ENCODE peak calls at places on chromosomes 13 and 19, in nine cellular contexts. M is CD8-positive, alpha-beta memory T cell; L is lung; A is OCI-LY7; E is IMR-90; T is fibroblast of lung; X is CD8-positive, alpha-beta T cell; F is GM23338; H is effector memory CD4-positive, alpha-beta T cell. N is an unnamed sample.

GRCh38 chr13:66859078-66859477 is 371.1 kb downstream of the PCDH9 start:
- DNase-seq in M (no peak), L (no peak), A (no peak), E (peak; percentile 1), T (no peak), X (no peak), F (no peak), H (no peak), N (no peak)

GRCh38 chr13:98478134-98479129 is 98.5 kb downstream of the STK24 start:
- DNase-seq in M (no peak), L (no peak), A (peak; percentile 6), E (peak; percentile 36), T (peak; percentile 26), X (no peak), F (peak; percentile 74), H (peak; percentile 22), N (no peak)

GRCh38 chr19:57317503-57317902 is 2.8 kb upstream of the ZNF543 start:
- DNase-seq in M (no peak), L (no peak), A (no peak), E (no peak), T (no peak), X (no peak), F (peak; percentile 66), H (no peak), N (no peak)

GRCh38 chr19:33470686-33471085 is 50.9 kb downstream of the PEPD start:
- DNase-seq in M (no peak), L (no peak), A (no peak), E (no peak), T (no peak), X (peak; percentile 15), F (no peak), H (no peak), N (no peak)

GRCh38 chr19:53553159-53553558 is 15.2 kb downstream of the ZNF331 start:
- DNase-seq in M (no peak), L (no peak), A (no peak), E (peak; percentile 28), T (no peak), X (no peak), F (no peak), H (no peak), N (peak; percentile 28)

GRCh38 chr19:49858591-49858985 is 7.6 kb downstream of the PTOV1 start:
- DNase-seq in M (no peak), L (no peak), A (no peak), E (no peak), T (no peak), X (no peak), F (no peak), H (no peak), N (no peak)

GRCh38 chr13:38821753-38822551 is 135.1 kb downstream of the FREM2 start:
- DNase-seq in M (no peak), L (no peak), A (no peak), E (no peak), T (no peak), X (no peak), F (no peak), H (no peak), N (no peak)

GRCh38 chr13:21326155-21327030 is 132.7 kb downstream of the ZDHHC20 start:
- DNase-seq in M (no peak), L (no peak), A (no peak), E (peak; percentile 46), T (peak; percentile 24), X (peak; percentile 65), F (peak; percentile 98), H (no peak), N (no peak)

GRCh38 chr19:41442473-41443360 is at the start of gene ERICH4:
- DNase-seq in M (no peak), L (no peak), A (no peak), E (no peak), T (no peak), X (no peak), F (no peak), H (no peak), N (no peak)

DNA sequence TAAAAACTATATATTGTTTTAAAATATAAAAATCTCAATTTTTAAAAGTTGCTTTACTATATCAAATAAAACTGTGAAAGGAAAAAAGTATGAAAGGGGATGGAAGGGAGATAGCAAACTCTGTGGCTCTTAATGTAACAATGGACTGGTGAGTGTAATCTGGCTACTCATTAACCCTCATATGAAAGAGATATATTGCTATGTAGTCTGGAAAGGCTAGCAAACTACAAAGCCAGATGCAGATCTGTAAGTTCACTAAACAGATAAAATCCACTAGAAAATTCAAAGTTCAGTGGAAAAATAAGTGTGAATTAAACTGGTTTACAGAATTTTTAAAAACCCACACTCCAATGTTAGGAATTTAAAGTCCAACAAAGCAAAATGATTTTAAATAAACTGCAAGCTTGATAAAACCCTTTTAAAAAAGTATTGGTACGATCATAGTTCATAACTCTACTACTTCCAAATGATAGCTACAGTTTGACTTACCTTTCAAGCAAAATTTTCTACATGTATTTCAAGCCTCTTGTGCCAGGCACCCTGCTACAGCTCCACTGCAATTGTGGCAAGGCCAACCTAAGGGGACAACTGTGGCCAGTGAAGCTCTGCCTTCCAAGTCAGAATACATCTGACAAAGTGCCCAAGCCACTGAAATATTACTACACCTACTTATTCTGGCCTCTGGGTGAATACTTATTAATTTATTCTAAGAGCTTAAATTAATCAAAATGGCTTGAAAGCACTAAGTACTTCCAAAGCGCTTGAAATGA is 647 bp upstream of the ELF1 start:
- DNase-seq in M (no peak), L (no peak), A (no peak), E (no peak), T (no peak), X (no peak), F (no peak), H (no peak), N (no peak)
- H3K4me1 ChIP-seq in M (peaks cover 24% of the 10 kb centered on the region), L (peaks cover 20% of the 10 kb centered on the region), A (peaks cover 49% of the 10 kb centered on the region), E (no peaks in the 10 kb centered on the region), T (no peaks in the 10 kb centered on the region), X (peaks cover 21% of the 10 kb centered on the region), F (peaks cover 43% of the 10 kb centered on the region), H (peaks cover 10% of the 10 kb centered on the region), N (peaks cover 16% of the 10 kb centered on the region)

GRCh38 chr13:40644838-40645620 is 21.4 kb downstream of the FOXO1 start:
- DNase-seq in M (no peak), L (no peak), A (peak; percentile 56), E (no peak), T (no peak), X (no peak), F (no peak), H (no peak), N (no peak)

GRCh38 chr13:40648040-40648439 is 18.4 kb downstream of the FOXO1 start:
- DNase-seq in M (no peak), L (no peak), A (no peak), E (no peak), T (no peak), X (no peak), F (no peak), H (no peak), N (no peak)

GRCh38 chr13:40651866-40652587 is 14.4 kb downstream of the FOXO1 start:
- DNase-seq in M (no peak), L (no peak), A (peak; percentile 69), E (no peak), T (no peak), X (no peak), F (peak; percentile 83), H (no peak), N (no peak)

GRCh38 chr13:40652588-40652940 is 13.9 kb downstream of the FOXO1 start:
- DNase-seq in M (no peak), L (no peak), A (peak; percentile 77), E (no peak), T (no peak), X (no peak), F (peak; percentile 53), H (no peak), N (no peak)

GRCh38 chr13:40648841-40649240 is 17.6 kb downstream of the FOXO1 start:
- DNase-seq in M (no peak), L (no peak), A (peak; percentile 32), E (no peak), T (no peak), X (no peak), F (peak; percentile 49), H (no peak), N (no peak)
- H3K4me1 ChIP-seq in M (peaks cover 90% of the 10 kb centered on the region), L (peaks cover 41% of the 10 kb centered on the region), A (peaks cover 100% of the 10 kb centered on the region), E (no peaks in the 10 kb centered on the region), T (no peaks in the 10 kb centered on the region), X (peaks cover 93% of the 10 kb centered on the region), F (peaks cover 90% of the 10 kb centered on the region), H (peaks cover 54% of the 10 kb centered on the region), N (peaks cover 29% of the 10 kb centered on the region)

GRCh38 chr19:6204212-6204611 is 68.7 kb downstream of the ACSBG2 start:
- DNase-seq in M (no peak), L (no peak), A (no peak), E (no peak), T (no peak), X (no peak), F (no peak), H (no peak), N (no peak)

GRCh38 chr19:6209680-6210079 is 70.1 kb downstream of the MLLT1 start:
- DNase-seq in M (no peak), L (no peak), A (no peak), E (no peak), T (no peak), X (no peak), F (no peak), H (no peak), N (no peak)

GRCh38 chr19:6209233-6209632 is 70.5 kb downstream of the MLLT1 start:
- DNase-seq in M (no peak), L (no peak), A (no peak), E (no peak), T (no peak), X (no peak), F (no peak), H (no peak), N (no peak)

GRCh38 chr19:6210091-6210490 is 69.7 kb downstream of the MLLT1 start:
- DNase-seq in M (no peak), L (no peak), A (no peak), E (no peak), T (no peak), X (no peak), F (no peak), H (no peak), N (no peak)

DNA sequence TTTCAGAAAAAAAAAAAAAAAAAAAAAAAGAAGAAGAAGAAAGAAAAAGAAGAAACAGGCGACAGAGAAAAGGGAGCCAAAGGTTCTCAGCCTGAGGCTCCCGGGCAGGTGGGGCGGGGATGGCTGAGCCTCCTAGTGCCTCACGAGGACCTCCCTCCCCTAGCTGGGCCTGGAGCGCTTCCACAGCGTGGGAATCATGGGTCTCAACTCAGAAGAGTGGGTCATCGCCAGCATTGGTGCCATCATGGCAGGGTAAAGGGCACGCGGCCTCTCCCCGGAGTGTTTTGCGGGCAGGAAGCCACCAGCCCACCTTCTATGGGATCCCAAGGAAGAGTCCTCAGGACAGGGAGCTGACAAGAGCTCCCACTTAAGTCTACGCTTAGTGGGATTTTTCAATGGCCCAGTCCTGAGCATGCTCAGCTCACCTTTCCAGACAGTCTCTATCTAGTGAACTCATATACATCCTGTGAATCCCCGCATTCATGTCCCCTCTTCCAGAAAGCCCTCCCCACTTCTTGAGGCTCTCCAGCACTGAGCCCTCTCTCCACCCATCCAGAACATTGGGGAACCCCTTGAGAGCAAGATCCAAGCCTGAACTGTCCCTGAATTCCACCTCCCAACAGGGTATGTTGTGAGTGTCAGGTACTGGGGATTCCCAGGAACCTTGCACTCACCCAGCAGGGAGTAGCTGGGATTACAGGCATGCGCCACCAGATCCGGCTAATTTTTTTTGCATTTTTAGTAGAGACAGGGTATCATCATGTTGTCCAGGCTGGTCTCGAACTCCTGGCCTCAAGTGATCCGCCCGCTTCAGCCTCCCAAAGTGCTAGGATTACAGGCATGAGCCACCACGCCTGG is 69.6 kb downstream of the ACSBG2 start:
- DNase-seq in M (no peak), L (no peak), A (no peak), E (no peak), T (no peak), X (no peak), F (no peak), H (no peak), N (no peak)
- H3K4me1 ChIP-seq in M (no peaks in the 10 kb centered on the region), L (no peaks in the 10 kb centered on the region), A (peaks cover 38% of the 10 kb centered on the region), E (peaks cover 6% of the 10 kb centered on the region), T (no peaks in the 10 kb centered on the region), X (no peaks in the 10 kb centered on the region), F (no peaks in the 10 kb centered on the region), H (no peaks in the 10 kb centered on the region), N (no peaks in the 10 kb centered on the region)

GRCh38 chr19:3672993-3673392 is 27.3 kb downstream of the PIP5K1C start:
- DNase-seq in M (no peak), L (no peak), A (no peak), E (no peak), T (no peak), X (no peak), F (no peak), H (no peak), N (no peak)
- H3K4me1 ChIP-seq in M (peaks cover 22% of the 10 kb centered on the region), L (no peaks in the 10 kb centered on the region), A (peaks cover 9% of the 10 kb centered on the region), E (peaks cover 27% of the 10 kb centered on the region), T (peaks cover 23% of the 10 kb centered on the region), X (peaks cover 19% of the 10 kb centered on the region), F (peaks cover 6% of the 10 kb centered on the region), H (peaks cover 11% of the 10 kb centered on the region), N (peaks cover 12% of the 10 kb centered on the region)